ENCODE peak calls at places on chromosomes 1 and 21, in five cellular contexts. J, H, T, W and L are unnamed samples.
A peak's percentile ranks its signal among the peaks of the same experiment; 100 is the strongest.

GRCh38 chr1:29802181-29803068 is 566.1 kb downstream of the PTPRU start:
- DNase-seq in J (no peak), H (no peak), T (no peak), W (peak; percentile 10), L (no peak)

GRCh38 chr1:50562106-50562505 is 138.9 kb upstream of the DMRTA2 start:
- DNase-seq in J (no peak), H (no peak), T (no peak), W (no peak), L (peak; percentile 15)

GRCh38 chr1:26289158-26290059 is 9.5 kb downstream of the SH3BGRL3 start:
- DNase-seq in J (peak; percentile 46), H (no peak), T (no peak), W (peak; percentile 72), L (no peak)

GRCh38 chr1:155071701-155072100 is 6.9 kb upstream of the EFNA3 start:
- DNase-seq in J (no peak), H (no peak), T (no peak), W (peak; percentile 61), L (no peak)

GRCh38 chr1:208219659-208220282 is 24.4 kb downstream of the PLXNA2 start:
- DNase-seq in J (peak; percentile 90), H (peak; percentile 70), T (peak; percentile 60), W (peak; percentile 88), L (no peak)

GRCh38 chr1:54545916-54546635 is 2.0 kb upstream of the ACOT11 start:
- DNase-seq in J (no peak), H (no peak), T (no peak), W (no peak), L (no peak)

GRCh38 chr1:196466656-196467055 is 141.6 kb downstream of the KCNT2 start:
- DNase-seq in J (no peak), H (no peak), T (peak; percentile 43), W (no peak), L (peak; percentile 6)

GRCh38 chr1:7421471-7422075 is 349.5 kb upstream of the VAMP3 start:
- DNase-seq in J (peak; percentile 14), H (no peak), T (no peak), W (peak; percentile 30), L (no peak)

GRCh38 chr1:206907304-206907991 is 10.2 kb downstream of the IL24 start:
- DNase-seq in J (peak; percentile 53), H (no peak), T (no peak), W (peak; percentile 80), L (no peak)

GRCh38 chr21:41656946-41657525 is 109.8 kb downstream of the RIPK4 start:
- DNase-seq in J (no peak), H (no peak), T (no peak), W (no peak), L (no peak)

GRCh38 chr1:242524571-242525359 is at the start of gene PLD5:
- DNase-seq in J (no peak), H (no peak), T (no peak), W (no peak), L (no peak)

GRCh38 chr1:227058321-227058751 is 118.2 kb downstream of the COQ8A start:
- DNase-seq in J (no peak), H (no peak), T (peak; percentile 77), W (no peak), L (no peak)

GRCh38 chr1:54488065-54488750 is 59.8 kb upstream of the ACOT11 start:
- DNase-seq in J (peak; percentile 93), H (peak; percentile 95), T (peak; percentile 86), W (peak; percentile 97), L (peak; percentile 52)

DNA sequence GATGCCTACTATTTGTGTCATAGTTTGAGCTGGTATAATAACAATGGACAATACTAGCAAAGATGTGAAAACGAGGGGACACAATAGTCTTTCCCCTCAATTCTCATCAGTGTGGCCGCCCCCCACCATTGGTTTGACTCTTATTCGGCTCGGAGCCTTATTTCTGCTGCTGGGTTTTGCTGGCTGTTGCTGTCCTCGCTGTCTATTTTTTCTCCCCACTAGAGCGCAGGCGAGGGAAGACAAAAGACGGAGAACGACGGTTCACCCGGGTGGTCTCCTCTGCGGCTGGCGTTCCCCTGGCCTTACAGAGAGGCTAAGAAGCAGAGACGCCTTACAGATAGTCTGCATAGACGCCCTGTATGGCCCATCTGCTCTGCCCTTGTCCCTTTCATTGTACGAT is 19.4 kb downstream of the CLIC6 start:
- DNase-seq in J (no peak), H (no peak), T (peak; percentile 36), W (no peak), L (no peak)
- TF ChIP-seq CTCF in J (no peak), H (no peak), T (no peak), W (peak; percentile 39), L (peak; percentile 49)

GRCh38 chr1:23343246-23344110 is 606 bp downstream of the HNRNPR start:
- DNase-seq in J (no peak), H (no peak), T (peak; percentile 73), W (no peak), L (no peak)

GRCh38 chr1:23345920-23346319 is 1.8 kb upstream of the HNRNPR start:
- DNase-seq in J (no peak), H (no peak), T (no peak), W (no peak), L (no peak)

GRCh38 chr1:23344111-23344986 is at the start of gene HNRNPR:
- DNase-seq in J (peak; percentile 100), H (peak; percentile 100), T (peak; percentile 100), W (peak; percentile 100), L (peak; percentile 100)

GRCh38 chr1:23344987-23345472 is 946 bp upstream of the HNRNPR start:
- DNase-seq in J (no peak), H (no peak), T (no peak), W (no peak), L (no peak)

DNA sequence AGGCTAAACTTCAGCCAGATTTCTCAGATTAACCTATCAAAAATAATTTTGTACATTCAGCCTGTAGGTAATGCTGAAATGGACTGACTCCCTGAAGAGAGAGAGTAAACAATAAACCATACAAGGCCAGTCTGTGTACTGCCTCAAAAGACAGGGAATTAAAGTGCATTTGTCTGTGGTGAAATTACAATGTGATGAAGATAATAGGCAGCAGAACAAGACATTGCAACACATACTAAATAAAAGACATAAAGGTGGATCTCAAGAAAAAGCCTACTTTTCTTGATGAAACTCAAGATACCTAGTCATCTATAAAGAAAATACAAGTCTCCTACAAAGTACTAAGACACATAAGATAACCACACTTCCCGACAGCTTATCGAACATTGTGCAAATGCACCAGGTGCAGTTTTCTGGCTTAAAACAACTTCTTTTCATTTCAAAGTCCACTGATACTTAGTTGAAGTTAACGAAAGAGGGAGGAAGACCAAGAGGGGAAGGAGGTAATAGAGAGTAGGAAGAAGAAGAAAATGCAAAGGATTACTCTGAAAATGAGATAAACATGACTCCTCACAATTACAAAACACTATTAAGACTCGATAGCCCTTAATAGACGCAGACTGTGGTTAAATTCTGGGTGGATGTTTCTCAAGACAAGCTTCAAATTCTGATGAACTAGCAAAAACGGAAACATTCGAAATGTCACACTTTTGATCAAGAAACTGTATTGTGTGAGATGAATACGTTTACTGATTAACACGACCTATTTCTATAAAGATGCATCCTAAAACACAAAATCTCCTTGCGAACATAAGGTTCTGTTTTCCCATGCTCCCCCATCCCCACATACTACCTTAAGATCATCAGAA is 2.0 kb downstream of the HNRNPR start:
- DNase-seq in J (no peak), H (no peak), T (no peak), W (no peak), L (no peak)
- H3K4me3 ChIP-seq in J (peak overlapping the region; percentile 84), H (peak overlapping the region; percentile 96), T (peak overlapping the region; percentile 85), W (peak overlapping the region; percentile 80), L (peak overlapping the region; percentile 83)

DNA sequence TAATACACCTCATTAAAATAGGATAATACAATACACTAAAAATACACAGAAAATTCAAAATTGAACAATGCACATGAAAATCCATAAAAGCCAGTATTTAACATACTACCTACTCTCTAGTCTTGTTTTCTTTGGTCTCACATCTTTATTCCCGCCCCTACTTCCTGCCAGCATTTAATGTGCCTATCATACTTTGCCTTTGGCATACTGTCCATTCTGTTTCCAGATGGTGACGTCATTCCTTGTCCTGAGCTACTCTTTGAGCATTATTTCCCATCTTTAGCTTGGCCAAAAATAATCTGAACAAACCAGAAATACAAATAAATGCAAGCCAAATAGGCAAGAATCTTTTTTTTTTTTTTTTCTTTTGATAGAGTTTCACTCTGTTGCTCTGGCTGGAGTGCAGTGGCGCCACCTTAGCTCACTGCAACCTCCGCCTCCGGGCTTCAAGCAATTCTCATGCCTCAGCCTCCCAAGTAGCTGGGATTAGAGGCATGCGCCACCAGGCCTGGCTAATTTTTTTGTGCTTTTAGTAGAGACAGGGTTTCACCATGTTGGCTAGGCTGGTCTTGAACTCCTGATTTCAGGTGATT is 4.4 kb downstream of the HFM1 start:
- DNase-seq in J (no peak), H (no peak), T (no peak), W (no peak), L (no peak)
- TF ChIP-seq CTCF in J (no peak), H (no peak), T (no peak), W (no peak), L (no peak)

DNA sequence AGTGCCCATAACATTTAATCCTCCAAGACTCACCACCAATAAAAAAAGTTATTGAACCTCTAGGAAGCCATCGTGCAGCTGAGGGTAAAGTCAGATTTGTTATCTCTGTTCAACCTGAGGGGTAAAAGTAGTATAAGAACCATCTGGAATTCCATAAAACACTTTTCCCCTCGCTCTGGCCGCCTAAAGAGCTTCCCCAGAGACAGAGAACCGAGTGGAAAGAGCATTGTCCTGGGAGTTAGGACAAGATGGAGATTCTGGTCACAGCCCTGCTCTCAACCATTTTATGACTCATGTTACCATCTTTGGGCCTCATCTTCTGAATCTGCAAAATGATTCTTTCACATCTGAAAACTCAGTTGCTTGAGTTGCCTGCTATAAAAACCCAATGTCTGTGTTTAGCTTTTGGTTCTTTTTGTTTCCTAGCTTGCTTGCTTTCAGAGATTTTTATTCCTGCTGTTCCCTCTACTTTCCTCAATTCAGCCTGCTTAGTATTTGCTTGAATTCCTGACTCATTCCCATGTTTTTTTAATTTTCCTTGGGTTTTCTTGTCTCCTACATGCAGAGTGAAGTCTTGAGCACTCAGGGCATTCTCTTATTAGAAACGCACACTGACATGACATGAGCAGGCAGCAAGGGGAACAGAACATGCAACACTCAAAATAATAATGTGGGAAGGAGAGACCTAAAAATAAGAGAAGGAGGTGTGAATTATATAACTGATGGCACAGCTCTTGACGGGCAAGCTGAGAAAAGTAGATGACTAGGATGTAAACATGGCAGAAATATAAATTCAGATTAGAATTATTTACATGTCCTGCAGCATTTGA is 1.7 kb downstream of the EPHX4 start:
- DNase-seq in J (no peak), H (no peak), T (no peak), W (no peak), L (no peak)
- H3K4me3 ChIP-seq in J (no peak overlapping the region), H (no peak overlapping the region), T (no peak overlapping the region), W (no peak overlapping the region), L (no peak overlapping the region)

GRCh38 chr1:102047724-102048123 is 51.0 kb upstream of the OLFM3 start:
- DNase-seq in J (no peak), H (no peak), T (no peak), W (no peak), L (no peak)

GRCh38 chr1:102045752-102046151 is 49.0 kb upstream of the OLFM3 start:
- DNase-seq in J (no peak), H (no peak), T (no peak), W (no peak), L (no peak)
- TF ChIP-seq CTCF in J (no peak), H (no peak), T (no peak), W (no peak), L (no peak)